ENCODE peak calls at places on chromosomes 4 and X, in four cellular contexts. F is A549, V is SK-N-SH, E is GM12878. A is an unnamed sample.
A peak's percentile ranks its signal among the peaks of the same experiment; 100 is the strongest.

GRCh38 chrX:104254442-104255115 is at the start of gene ESX1:
- DNase-seq in F (peak; percentile 33), V (no peak), E (no peak), A (no peak)

GRCh38 chr4:94567811-94568210 is 116.1 kb downstream of the PDLIM5 start:
- DNase-seq in F (no peak), V (no peak), E (no peak), A (no peak)

GRCh38 chr4:55435136-55435535 is 39.4 kb downstream of the TMEM165 start:
- DNase-seq in F (peak; percentile 3), V (no peak), E (peak; percentile 1), A (no peak)

GRCh38 chr4:180635276-180635675 is 1607.9 kb upstream of the TENM3 start:
- DNase-seq in F (no peak), V (no peak), E (no peak), A (no peak)

GRCh38 chrX:71492086-71493065 is 40.5 kb upstream of the OGT start:
- DNase-seq in F (peak; percentile 50), V (peak; percentile 15), E (no peak), A (no peak)

GRCh38 chrX:68060506-68061205 is 372.6 kb downstream of the OPHN1 start:
- DNase-seq in F (no peak), V (no peak), E (no peak), A (no peak)

GRCh38 chr4:38230121-38230728 is 270.0 kb downstream of the PTTG2 start:
- DNase-seq in F (no peak), V (no peak), E (no peak), A (peak; percentile 49)

GRCh38 chr4:107740950-107741701 is 21.1 kb upstream of the PAPSS1 start:
- DNase-seq in F (no peak), V (no peak), E (no peak), A (no peak)

GRCh38 chr4:6027392-6027791 is 9.2 kb upstream of the C4orf50 start:
- DNase-seq in F (no peak), V (no peak), E (no peak), A (no peak)

GRCh38 chr4:152188801-152189200 is 347.1 kb downstream of the FBXW7 start:
- DNase-seq in F (no peak), V (no peak), E (no peak), A (no peak)

GRCh38 chrX:118795528-118795927 is 28.1 kb upstream of the ZCCHC12 start:
- DNase-seq in F (no peak), V (no peak), E (no peak), A (no peak)

GRCh38 chr4:173436149-173436579 is 37.2 kb upstream of the SCRG1 start:
- DNase-seq in F (no peak), V (no peak), E (no peak), A (no peak)

GRCh38 chr4:24794916-24795665 is at the start of gene SOD3:
- DNase-seq in F (no peak), V (no peak), E (no peak), A (peak; percentile 52)

GRCh38 chrX:151359341-151359740 is 37.7 kb upstream of the VMA21 start:
- DNase-seq in F (no peak), V (no peak), E (no peak), A (no peak)

GRCh38 chrX:110403436-110403835 is 44.8 kb downstream of the RTL9 start:
- DNase-seq in F (no peak), V (no peak), E (no peak), A (no peak)

GRCh38 chrX:13697440-13697839 is 8.5 kb downstream of the RAB9A start:
- DNase-seq in F (no peak), V (no peak), E (peak; percentile 73), A (no peak)

GRCh38 chr4:144583658-144584057 is 62.3 kb upstream of the HHIP start:
- DNase-seq in F (peak; percentile 73), V (no peak), E (no peak), A (no peak)

GRCh38 chr4:100128338-100128737 is 61.9 kb downstream of the DDIT4L start:
- DNase-seq in F (no peak), V (no peak), E (no peak), A (no peak)

GRCh38 chr4:85152490-85152889 is 186.0 kb upstream of the WDFY3 start:
- DNase-seq in F (no peak), V (no peak), E (no peak), A (no peak)

GRCh38 chrX:110722135-110722534 is 73.5 kb downstream of the CHRDL1 start:
- DNase-seq in F (no peak), V (no peak), E (no peak), A (peak; percentile 19)

GRCh38 chr4:24642941-24643628 is 58.7 kb upstream of the DHX15 start:
- DNase-seq in F (peak; percentile 67), V (no peak), E (no peak), A (no peak)

GRCh38 chr4:95367824-95368223 is 180.9 kb downstream of the UNC5C start:
- DNase-seq in F (no peak), V (peak; percentile 9), E (no peak), A (no peak)

GRCh38 chr4:98615991-98616390 is 42.4 kb downstream of the TSPAN5 start:
- DNase-seq in F (no peak), V (no peak), E (no peak), A (no peak)

GRCh38 chr4:149549911-149550310 is 265.7 kb downstream of the IQCM start:
- DNase-seq in F (peak; percentile 1), V (no peak), E (no peak), A (no peak)

GRCh38 chrX:45889471-45889870 is 655.8 kb downstream of the ZNF674 start:
- DNase-seq in F (peak; percentile 1), V (no peak), E (no peak), A (no peak)

GRCh38 chrX:54208531-54208930 is 25.5 kb upstream of the FAM120C start:
- DNase-seq in F (no peak), V (no peak), E (no peak), A (no peak)

DNA sequence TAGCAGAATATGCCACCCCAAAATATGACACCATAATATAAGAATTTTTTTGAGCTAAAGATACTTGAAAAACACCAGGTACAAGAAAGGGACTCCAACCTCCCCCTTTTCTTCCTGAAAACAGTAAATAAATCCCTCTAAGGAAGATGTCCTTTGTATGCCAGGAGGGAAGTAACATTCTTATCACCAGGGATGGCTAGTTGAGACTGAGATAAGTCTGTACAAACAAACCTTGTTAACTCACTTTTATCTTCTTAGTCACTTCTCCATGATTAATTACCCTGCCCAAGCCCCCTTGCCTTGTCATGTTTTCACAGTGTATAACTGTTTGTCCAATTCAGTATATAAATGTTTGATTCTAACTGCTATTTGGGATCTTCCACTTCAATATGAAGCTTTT is 888.0 kb downstream of the PCDH18 start:
- DNase-seq in F (peak; percentile 2), V (no peak), E (no peak), A (no peak)
- TF ChIP-seq MAX in F (no peak), V (no peak), E (no peak), A (no peak)

GRCh38 chr4:90546114-90546513 is 418.9 kb downstream of the CCSER1 start:
- DNase-seq in F (no peak), V (no peak), E (no peak), A (no peak)
- TF ChIP-seq RCOR1 in F (no peak), V (no peak), E (no peak), A (no peak)

GRCh38 chr4:170011921-170012628 is 14.1 kb downstream of the MFAP3L start:
- DNase-seq in F (no peak), V (no peak), E (no peak), A (no peak)

GRCh38 chr4:170012629-170012958 is 13.6 kb downstream of the MFAP3L start:
- DNase-seq in F (no peak), V (no peak), E (no peak), A (no peak)

GRCh38 chr4:170017252-170017651 is 8.9 kb downstream of the MFAP3L start:
- DNase-seq in F (no peak), V (no peak), E (no peak), A (no peak)

GRCh38 chr4:170015285-170015684 is 10.9 kb downstream of the MFAP3L start:
- DNase-seq in F (no peak), V (no peak), E (no peak), A (no peak)

GRCh38 chr4:170014359-170015008 is 11.7 kb downstream of the MFAP3L start:
- DNase-seq in F (no peak), V (peak; percentile 11), E (no peak), A (no peak)
- TF ChIP-seq MAX in F (no peak), V (no peak), E (no peak), A (no peak)

DNA sequence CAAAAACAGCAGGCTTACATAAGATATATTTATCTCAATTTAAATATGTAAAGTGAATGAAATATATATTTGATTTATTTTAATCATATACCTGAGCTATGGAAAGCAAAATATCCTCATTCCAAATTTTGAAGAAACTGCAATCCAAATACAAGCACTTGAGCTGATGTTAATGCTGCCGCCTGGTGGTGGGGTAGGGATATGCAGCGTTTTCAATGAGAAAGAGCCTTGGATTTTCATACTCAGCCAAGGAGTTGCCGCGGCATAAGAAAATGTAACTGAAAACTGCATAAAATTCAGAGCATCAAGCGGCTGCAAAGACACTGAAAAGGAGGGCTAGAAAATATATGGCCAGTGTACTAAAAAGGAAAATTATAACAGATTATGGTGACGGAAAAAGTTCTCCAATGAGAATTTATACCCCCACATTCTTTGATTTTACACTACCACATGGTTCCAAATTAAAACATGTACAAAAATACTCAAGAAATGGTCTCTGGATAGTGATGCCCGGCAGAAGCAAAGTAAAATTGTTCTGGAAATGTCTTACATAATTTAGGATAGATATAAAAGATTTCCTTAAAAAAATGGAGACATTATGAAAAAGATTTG is 660.3 kb upstream of the PITX2 start:
- DNase-seq in F (peak; percentile 59), V (peak; percentile 30), E (no peak), A (peak; percentile 25)
- TF ChIP-seq RCOR1 in F (no peak), V (no peak), E (no peak), A (no peak)

GRCh38 chrX:112043997-112044396 is 38.6 kb downstream of the TRPC5 start:
- DNase-seq in F (peak; percentile 34), V (peak; percentile 14), E (no peak), A (peak; percentile 4)
- TF ChIP-seq MAX in F (no peak), V (no peak), E (no peak), A (no peak)

A was measured in K562.